ENCODE peak calls at places on chromosomes 11 and 22, in four cellular contexts. K is HepG2, O is GM12878, F is K562. J is an unnamed sample.

GRCh38 chr11:86784247-86784681 is 16.1 kb upstream of the PRSS23 start:
- DNase-seq in K (no peak), O (no peak), F (no peak), J (no peak)

GRCh38 chr22:46386312-46386711 is 50.8 kb downstream of the TRMU start:
- DNase-seq in K (no peak), O (no peak), F (no peak), J (no peak)

GRCh38 chr11:118908931-118909618 is 16.7 kb downstream of the BCL9L start:
- DNase-seq in K (no peak), O (no peak), F (no peak), J (no peak)

GRCh38 chr22:21450320-21450831 is 16.8 kb upstream of the TMEM191C start:
- DNase-seq in K (no peak), O (no peak), F (no peak), J (no peak)

GRCh38 chr22:29947410-29948387 is 64.7 kb downstream of the MTMR3 start:
- DNase-seq in K (no peak), O (no peak), F (no peak), J (no peak)

GRCh38 chr22:47848384-47848920 is 1086.0 kb downstream of the TBC1D22A start:
- DNase-seq in K (no peak), O (no peak), F (no peak), J (no peak)

GRCh38 chr11:91220476-91221202 is 997.8 kb upstream of the CHORDC1 start:
- DNase-seq in K (no peak), O (no peak), F (no peak), J (peak)

GRCh38 chr11:833114-833791 is 501 bp downstream of the CD151 start:
- DNase-seq in K (no peak), O (no peak), F (peak), J (no peak)

GRCh38 chr11:82855616-82856015 is 44.6 kb downstream of the PRCP start:
- DNase-seq in K (no peak), O (no peak), F (no peak), J (no peak)

GRCh38 chr22:24191381-24191841 is 10.1 kb downstream of the SUSD2 start:
- DNase-seq in K (no peak), O (no peak), F (no peak), J (no peak)

GRCh38 chr11:66858186-66858938 is 1.5 kb downstream of the LRFN4 start:
- DNase-seq in K (no peak), O (no peak), F (no peak), J (no peak)

GRCh38 chr11:67387518-67387917 is 4.3 kb upstream of the RAD9A start:
- DNase-seq in K (no peak), O (no peak), F (no peak), J (no peak)

GRCh38 chr22:27687984-27688545 is 113.5 kb downstream of the MN1 start:
- DNase-seq in K (peak), O (no peak), F (no peak), J (peak)

GRCh38 chr22:35761037-35761436 is 43.4 kb downstream of the APOL5 start:
- DNase-seq in K (peak), O (no peak), F (peak), J (peak)

GRCh38 chr11:24963879-24964278 is 467.0 kb downstream of the LUZP2 start:
- DNase-seq in K (no peak), O (no peak), F (no peak), J (no peak)

GRCh38 chr22:45626198-45626651 is 45.4 kb upstream of the ATXN10 start:
- DNase-seq in K (peak), O (no peak), F (no peak), J (peak)

GRCh38 chr22:49793296-49793695 is 34.4 kb downstream of the BRD1 start:
- DNase-seq in K (no peak), O (no peak), F (no peak), J (no peak)

GRCh38 chr22:49590851-49591445 is 236.7 kb downstream of the BRD1 start:
- DNase-seq in K (no peak), O (no peak), F (no peak), J (no peak)

GRCh38 chr22:29712119-29712518 is 7.7 kb upstream of the CABP7 start:
- DNase-seq in K (no peak), O (no peak), F (no peak), J (no peak)

GRCh38 chr11:106875013-106875412 is 143.3 kb downstream of the GUCY1A2 start:
- DNase-seq in K (no peak), O (no peak), F (no peak), J (no peak)

GRCh38 chr11:120404495-120404894 is 68.3 kb downstream of the ARHGEF12 start:
- DNase-seq in K (no peak), O (no peak), F (no peak), J (no peak)

GRCh38 chr22:36197065-36197440 is 4.6 kb downstream of the APOL4 start:
- DNase-seq in K (no peak), O (no peak), F (peak), J (no peak)

GRCh38 chr22:44363214-44363979 is 50.6 kb upstream of the SHISAL1 start:
- DNase-seq in K (peak), O (no peak), F (no peak), J (peak)

GRCh38 chr11:122796128-122796717 is 42.1 kb upstream of the CRTAM start:
- DNase-seq in K (peak), O (no peak), F (peak), J (peak)

GRCh38 chr22:36027579-36027959 is 1.1 kb downstream of the RBFOX2 start:
- DNase-seq in K (no peak), O (no peak), F (no peak), J (peak)

GRCh38 chr11:130403301-130403804 is 25.1 kb downstream of the ADAMTS8 start:
- DNase-seq in K (no peak), O (no peak), F (no peak), J (no peak)

GRCh38 chr22:26835929-26836528 is 178.6 kb downstream of the MIAT start:
- DNase-seq in K (peak), O (no peak), F (peak), J (peak)

GRCh38 chr11:118909619-118910308 is 16.0 kb downstream of the BCL9L start:
- DNase-seq in K (no peak), O (no peak), F (no peak), J (no peak)

GRCh38 chr11:86644291-86644690 is 28.1 kb downstream of the ME3 start:
- DNase-seq in K (no peak), O (no peak), F (no peak), J (no peak)

GRCh38 chr11:67405196-67405567 is 1.3 kb downstream of the TBC1D10C start:
- DNase-seq in K (no peak), O (no peak), F (no peak), J (no peak)

GRCh38 chr11:26247340-26247739 is 84.6 kb upstream of the ANO3 start:
- DNase-seq in K (no peak), O (no peak), F (no peak), J (no peak)

DNA sequence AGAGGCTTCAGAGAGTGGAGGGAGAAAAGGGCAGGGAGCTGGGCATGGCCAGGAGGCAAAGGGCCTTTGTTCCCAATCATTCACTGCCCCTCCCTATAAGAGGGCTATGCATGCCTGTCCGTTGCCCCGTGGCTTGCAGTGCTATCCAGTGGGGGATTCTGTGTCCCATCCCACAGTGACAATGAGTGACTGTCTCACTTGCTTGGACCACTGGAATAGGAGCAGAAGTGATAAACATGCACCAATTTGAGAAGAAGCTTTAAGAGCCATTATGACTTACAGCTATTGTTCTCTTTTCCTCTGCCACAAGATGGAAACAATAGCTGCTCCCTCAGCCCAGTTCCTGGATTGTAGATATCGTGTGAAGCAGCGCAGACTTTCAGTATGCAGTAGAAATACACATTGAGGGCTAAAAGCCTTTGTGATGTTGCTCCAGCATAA is 39.5 kb downstream of the GALNT18 start:
- DNase-seq in K (no peak), O (no peak), F (no peak), J (no peak)
- TF ChIP-seq POLR2AphosphoS2 in K (no peak), O (no peak), F (no peak), J (no peak)

GRCh38 chr11:121566279-121567168 is 113.8 kb upstream of the SORL1-AS1 start:
- DNase-seq in K (no peak), O (no peak), F (no peak), J (no peak)
- TF ChIP-seq POLR2AphosphoS2 in K (no peak), O (no peak), F (no peak), J (no peak)

DNA sequence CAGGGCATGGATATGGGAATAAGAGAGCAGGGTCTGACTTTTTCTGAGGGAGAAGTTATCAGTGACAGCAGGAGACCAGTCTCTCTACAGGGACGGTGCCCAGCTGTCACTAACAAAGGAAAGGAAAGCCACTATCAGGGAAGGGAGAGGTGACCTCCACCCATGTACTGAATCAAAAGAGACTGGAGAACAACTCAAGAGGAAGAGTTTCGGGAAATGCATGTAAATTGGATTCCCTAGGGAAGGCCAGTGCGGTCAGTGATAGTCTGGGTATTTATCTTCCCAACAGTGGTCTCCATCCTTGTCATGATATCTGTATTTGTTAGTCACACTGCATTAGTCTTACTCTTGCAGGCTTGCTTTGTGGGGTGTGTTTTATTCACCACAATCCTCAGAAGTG is 193.3 kb upstream of the KIRREL3 start:
- DNase-seq in K (no peak), O (no peak), F (no peak), J (no peak)
- TF ChIP-seq POLR2AphosphoS2 in K (no peak), O (no peak), F (no peak), J (no peak)

DNA sequence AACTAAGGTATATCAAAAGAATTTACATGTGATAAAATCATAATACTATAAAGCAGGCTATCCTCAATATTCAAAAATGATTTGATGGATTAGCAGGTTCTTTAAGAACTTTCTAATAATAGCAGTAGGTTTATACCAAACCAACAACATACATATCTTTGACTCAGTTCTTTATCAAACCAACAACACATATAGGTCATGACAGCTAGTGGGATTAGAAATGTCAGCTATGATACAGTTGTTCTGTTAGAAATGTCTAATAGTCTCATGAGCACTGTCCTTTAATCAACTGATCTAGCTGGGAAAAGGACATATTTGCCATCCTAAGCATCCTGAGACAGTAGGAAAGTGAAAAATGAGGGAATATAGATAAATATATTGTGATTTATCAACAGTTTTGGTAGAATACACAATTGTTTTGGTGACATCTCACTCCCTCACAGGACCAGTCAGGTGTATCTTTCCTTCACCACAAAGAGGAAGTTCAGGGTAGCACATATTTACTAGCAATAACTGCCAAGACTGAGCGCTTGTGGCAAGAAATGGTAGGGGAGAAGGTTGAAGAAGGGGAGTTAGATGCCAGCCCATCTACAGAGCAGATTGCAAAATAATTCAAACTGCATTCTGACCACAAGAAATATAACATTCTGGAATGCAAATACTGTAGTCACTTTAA is 90.8 kb upstream of the APOA1 start:
- DNase-seq in K (no peak), O (peak), F (no peak), J (no peak)
- TF ChIP-seq POLR2AphosphoS2 in K (no peak), O (no peak), F (no peak), J (no peak)

GRCh38 chr11:35047179-35047578 is 91.8 kb upstream of the CD44 start:
- DNase-seq in K (no peak), O (no peak), F (no peak), J (no peak)
- TF ChIP-seq POLR2AphosphoS2 in K (no peak), O (no peak), F (no peak), J (no peak)

GRCh38 chr11:69371731-69372588 is 78.0 kb downstream of the MYEOV start:
- DNase-seq in K (no peak), O (no peak), F (no peak), J (no peak)

GRCh38 chr11:69369210-69369609 is 75.3 kb downstream of the MYEOV start:
- DNase-seq in K (no peak), O (no peak), F (no peak), J (peak)

GRCh38 chr11:69368119-69368880 is 74.3 kb downstream of the MYEOV start:
- DNase-seq in K (no peak), O (no peak), F (no peak), J (no peak)

GRCh38 chr11:69370984-69371709 is 77.2 kb downstream of the MYEOV start:
- DNase-seq in K (no peak), O (no peak), F (no peak), J (no peak)

GRCh38 chr11:69369945-69370344 is 76.0 kb downstream of the MYEOV start:
- DNase-seq in K (no peak), O (no peak), F (no peak), J (no peak)
- TF ChIP-seq POLR2AphosphoS2 in K (no peak), O (no peak), F (no peak), J (no peak)

GRCh38 chr22:25748704-25749103 is 6.7 kb downstream of the MYO18B start:
- DNase-seq in K (peak), O (no peak), F (no peak), J (no peak)
- TF ChIP-seq POLR2AphosphoS2 in K (no peak), O (no peak), F (no peak), J (no peak)

GRCh38 chr11:8224711-8225110 is 39.0 kb downstream of the LMO1 start:
- DNase-seq in K (no peak), O (no peak), F (no peak), J (no peak)

GRCh38 chr11:8229299-8230177 is 34.1 kb downstream of the LMO1 start:
- DNase-seq in K (no peak), O (no peak), F (no peak), J (no peak)

GRCh38 chr11:8225589-8226036 is 38.1 kb downstream of the LMO1 start:
- DNase-seq in K (peak), O (no peak), F (peak), J (peak)

GRCh38 chr11:8228206-8228605 is 35.5 kb downstream of the LMO1 start:
- DNase-seq in K (no peak), O (no peak), F (no peak), J (no peak)

GRCh38 chr11:8227156-8228152 is 36.2 kb downstream of the LMO1 start:
- DNase-seq in K (no peak), O (no peak), F (no peak), J (no peak)
- TF ChIP-seq POLR2AphosphoS2 in K (no peak), O (no peak), F (no peak), J (no peak)

DNA sequence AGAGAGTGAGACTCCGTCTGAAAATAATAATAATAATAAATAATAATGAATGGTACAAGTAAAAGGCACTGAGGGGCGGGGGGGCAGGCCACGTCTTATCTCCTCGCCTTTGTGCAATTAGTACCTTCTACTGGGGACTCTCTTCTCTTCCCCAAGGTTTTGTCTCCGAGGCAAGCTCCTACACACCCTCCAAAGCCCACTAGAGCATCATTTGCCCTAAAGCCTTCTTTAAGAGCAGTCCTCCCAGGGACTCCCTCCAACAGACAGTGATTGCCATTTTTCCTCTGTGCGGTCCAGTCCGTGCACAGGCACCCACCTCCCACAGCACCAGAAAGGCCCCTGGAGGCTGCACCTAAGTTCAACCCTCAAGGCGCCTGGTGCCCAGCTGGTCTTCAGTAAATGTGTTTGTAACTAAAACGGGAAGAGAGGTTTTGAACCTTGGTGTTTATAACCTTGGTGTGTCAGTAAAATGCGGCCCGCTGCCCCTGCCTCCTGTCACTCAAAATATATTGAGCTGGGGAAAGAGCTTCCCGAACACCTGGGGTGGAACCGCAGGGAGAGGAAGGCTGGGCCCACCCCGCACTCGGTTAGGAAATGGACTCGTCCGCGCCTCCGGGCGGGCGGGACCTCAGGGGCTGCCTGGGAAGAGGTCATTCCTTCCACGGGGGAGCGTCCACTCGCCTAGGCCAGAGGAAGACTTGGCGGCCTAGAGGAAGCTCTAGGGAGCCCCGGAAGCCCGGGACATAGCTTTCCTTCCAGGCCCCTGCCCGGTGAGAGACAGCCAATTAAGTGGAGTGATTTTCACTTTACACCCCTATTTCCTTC is 4.7 kb upstream of the KDELR3 start:
- DNase-seq in K (peak), O (no peak), F (peak), J (no peak)
- TF ChIP-seq POLR2AphosphoS2 in K (no peak), O (no peak), F (no peak), J (no peak)

J was measured in A549.